ENCODE peak calls at places on chromosomes 6 and 20, in four cellular contexts. F is heart right ventricle, T is upper lobe of right lung, N is fibroblast of pulmonary artery. Y is an unnamed sample.

GRCh38 chr6:127608554-127609270 is 31.7 kb downstream of the C6orf58 start:
- DNase-seq in F (no peak), N (no peak), T (no peak), Y (no peak)

GRCh38 chr20:37564388-37565133 is 36.9 kb upstream of the BLCAP start:
- DNase-seq in T (peak; percentile 72), F (peak; percentile 16), N (peak; percentile 18), Y (peak; percentile 5)

GRCh38 chr20:6384956-6385355 is 262.1 kb upstream of the FERMT1 start:
- DNase-seq in N (no peak), T (no peak), F (no peak), Y (no peak)

GRCh38 chr20:9829835-9830234 is 9.0 kb downstream of the PAK5 start:
- DNase-seq in T (no peak), N (no peak), F (no peak), Y (no peak)

GRCh38 chr20:59141818-59142581 is 21.6 kb upstream of the ZNF831 start:
- DNase-seq in N (peak; percentile 7), F (no peak), T (no peak), Y (peak; percentile 5)

GRCh38 chr6:70901324-70901723 is 55.5 kb downstream of the B3GAT2 start:
- DNase-seq in F (no peak), N (no peak), T (no peak), Y (peak; percentile 5)

GRCh38 chr20:50211065-50211464 is 20.4 kb downstream of the CEBPB start:
- DNase-seq in N (no peak), T (no peak), F (no peak), Y (no peak)

GRCh38 chr20:46699651-46700359 is 9.6 kb upstream of the SLC2A10 start:
- DNase-seq in N (peak; percentile 65), F (no peak), T (no peak), Y (peak; percentile 58)

GRCh38 chr6:170057961-170058877 is 232.7 kb downstream of the DLL1 start:
- DNase-seq in T (peak; percentile 50), N (no peak), F (no peak), Y (no peak)

GRCh38 chr6:135505648-135506047 is 8.1 kb upstream of the AHI1 start:
- DNase-seq in N (no peak), F (no peak), T (no peak), Y (no peak)

GRCh38 chr20:1830240-1830639 is 65.0 kb upstream of the SIRPA start:
- DNase-seq in F (peak; percentile 82), N (peak; percentile 93), T (no peak), Y (peak; percentile 96)

GRCh38 chr20:49344975-49345374 is 67.1 kb upstream of the ZNFX1 start:
- DNase-seq in F (peak; percentile 53), N (peak; percentile 96), T (no peak), Y (peak; percentile 91)

GRCh38 chr6:129575378-129576118 is 134.4 kb downstream of the ARHGAP18 start:
- DNase-seq in F (peak; percentile 7), N (peak; percentile 78), T (no peak), Y (peak; percentile 74)

GRCh38 chr20:56606174-56606945 is 22.7 kb upstream of the TFAP2C start:
- DNase-seq in F (no peak), T (no peak), N (no peak), Y (no peak)

GRCh38 chr6:26538936-26539615 is 910 bp downstream of the HMGN4 start:
- DNase-seq in T (no peak), F (no peak), N (no peak), Y (no peak)

GRCh38 chr6:113102761-113103160 is 754.4 kb upstream of the MARCKS start:
- DNase-seq in N (peak; percentile 71), T (no peak), F (peak; percentile 5), Y (peak; percentile 68)

GRCh38 chr20:34970193-34971037 is 14.7 kb downstream of the MYH7B start:
- DNase-seq in T (no peak), N (no peak), F (no peak), Y (no peak)

GRCh38 chr6:43880236-43881120 is 110.5 kb downstream of the VEGFA start:
- DNase-seq in F (no peak), T (no peak), N (no peak), Y (no peak)

GRCh38 chr20:36461600-36462439 is 79.5 kb upstream of the MYL9 start:
- DNase-seq in N (peak; percentile 48), T (peak; percentile 82), F (peak; percentile 76), Y (peak; percentile 36)

GRCh38 chr6:143578054-143578453 is 66.5 kb upstream of the FUCA2 start:
- DNase-seq in N (no peak), F (no peak), T (no peak), Y (no peak)

GRCh38 chr20:53972179-53972578 is 98.2 kb downstream of the BCAS1 start:
- DNase-seq in F (no peak), N (no peak), T (no peak), Y (peak; percentile 23)

GRCh38 chr6:39077882-39078594 is 29.5 kb downstream of the GLP1R start:
- DNase-seq in T (no peak), N (no peak), F (no peak), Y (no peak)

GRCh38 chr20:53681352-53682212 is 87.9 kb upstream of the ZNF217 start:
- DNase-seq in N (no peak), F (no peak), T (no peak), Y (no peak)

GRCh38 chr6:70059047-70059719 is 192.8 kb downstream of the COL19A1 start:
- DNase-seq in F (no peak), T (no peak), N (no peak), Y (no peak)

DNA sequence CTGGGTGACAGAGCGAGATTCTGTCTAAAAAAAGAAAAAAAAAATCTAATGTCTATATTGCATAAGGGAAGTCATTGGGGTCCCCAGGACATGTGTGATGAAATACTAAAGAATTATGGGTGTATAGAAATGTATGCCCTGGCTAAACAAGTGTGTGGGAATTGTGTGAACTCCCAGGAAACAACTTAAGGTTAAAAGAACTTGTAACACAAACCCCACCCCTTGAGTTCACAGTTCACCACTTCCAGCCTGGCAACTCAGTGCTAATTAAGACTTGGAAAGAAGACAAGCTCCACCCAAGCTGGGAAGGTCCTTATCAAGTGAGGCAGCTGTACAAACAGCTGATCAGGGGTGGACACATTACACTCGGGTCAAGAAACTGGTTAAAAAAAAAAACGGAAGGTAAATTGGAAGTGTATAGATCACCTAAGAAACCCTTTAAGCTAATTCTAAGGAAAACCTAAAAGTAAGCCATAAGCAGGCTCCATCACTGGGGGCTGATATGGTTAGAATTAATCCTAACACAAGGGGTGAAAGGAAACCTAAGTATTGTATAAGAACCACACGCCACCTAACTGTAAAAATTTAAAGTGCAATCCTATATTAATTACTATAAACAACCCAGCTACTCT is 25.2 kb downstream of the HLA-A start:
- DNase-seq in N (no peak), T (no peak), F (peak; percentile 76), Y (peak; percentile 17)
- TF ChIP-seq CTCF in N (peak; percentile 21), T (peak; percentile 18), F (peak; percentile 31), Y (peak; percentile 16)

GRCh38 chr6:163260911-163261310 is 153.6 kb upstream of the QKI start:
- DNase-seq in N (no peak), F (no peak), T (no peak), Y (no peak)

GRCh38 chr6:163262080-163262479 is 152.4 kb upstream of the QKI start:
- DNase-seq in T (no peak), N (no peak), F (no peak), Y (no peak)

GRCh38 chr6:163259689-163260088 is 154.8 kb upstream of the QKI start:
- DNase-seq in F (no peak), N (no peak), T (no peak), Y (no peak)

GRCh38 chr6:163261361-163261760 is 153.2 kb upstream of the QKI start:
- DNase-seq in T (no peak), N (no peak), F (no peak), Y (no peak)

GRCh38 chr6:163260111-163260895 is 154.2 kb upstream of the QKI start:
- DNase-seq in F (no peak), T (no peak), N (peak; percentile 47), Y (peak; percentile 15)
- H3K4me3 ChIP-seq in F (peak overlapping the region; percentile 9), T (peak overlapping the region; percentile 11), N (peak overlapping the region; percentile 8), Y (no peak overlapping the region)

GRCh38 chr6:5028301-5028700 is 24.5 kb upstream of the RPP40 start:
- DNase-seq in F (no peak), T (no peak), N (no peak), Y (no peak)

GRCh38 chr6:5023923-5024322 is 20.1 kb upstream of the RPP40 start:
- DNase-seq in N (no peak), T (no peak), F (no peak), Y (no peak)

GRCh38 chr6:5028921-5029320 is 25.1 kb upstream of the RPP40 start:
- DNase-seq in N (no peak), T (no peak), F (no peak), Y (no peak)

GRCh38 chr6:5029609-5030008 is 25.8 kb upstream of the RPP40 start:
- DNase-seq in N (no peak), F (no peak), T (no peak), Y (no peak)

DNA sequence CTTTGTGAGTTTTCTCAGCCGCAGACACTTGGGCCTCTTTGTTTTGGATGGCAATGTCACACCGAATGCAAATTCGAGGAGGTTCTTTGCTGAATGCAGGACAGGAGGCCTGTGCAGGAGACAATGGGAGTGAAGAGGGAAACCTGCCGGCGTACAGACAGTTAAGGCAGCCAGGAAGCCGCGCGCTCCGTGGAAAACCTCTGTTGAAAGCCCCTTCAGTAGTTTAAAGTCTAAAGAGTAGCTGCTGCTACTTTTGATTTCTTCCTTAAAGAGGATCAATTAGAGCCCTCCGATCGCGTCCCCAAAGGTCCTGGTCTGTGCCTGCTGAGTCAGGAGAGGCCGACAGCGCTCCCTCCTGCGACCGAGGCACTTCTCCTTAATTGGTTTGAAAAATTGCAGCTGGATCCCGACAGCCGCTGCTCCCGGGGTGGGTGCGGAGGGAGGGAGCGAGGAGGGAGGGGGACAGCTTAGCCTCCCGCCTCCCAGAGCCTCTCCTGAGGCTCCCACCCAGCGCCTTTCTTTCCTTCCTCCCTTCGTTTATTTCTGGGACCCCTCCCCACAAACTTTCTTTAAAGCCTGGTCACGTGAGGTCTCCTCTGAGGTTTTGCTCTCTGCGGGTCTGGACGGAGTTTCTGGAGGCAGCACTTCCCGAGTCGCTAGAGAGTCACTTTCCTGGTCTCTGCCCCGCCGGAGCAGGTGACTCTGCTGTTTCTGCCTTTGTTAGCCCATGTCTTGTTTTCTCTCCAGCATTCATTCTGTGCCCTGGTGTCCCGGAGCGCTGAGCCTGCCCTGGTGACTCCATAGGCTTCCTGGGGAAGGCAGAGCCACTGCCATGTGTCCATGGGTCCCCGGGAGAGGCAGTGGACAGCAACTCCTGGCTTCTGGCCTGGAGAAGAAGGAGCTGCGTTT is 22.3 kb upstream of the RPP40 start:
- DNase-seq in F (peak; percentile 64), T (peak; percentile 72), N (peak; percentile 57), Y (peak; percentile 33)
- TF ChIP-seq CTCF in F (no peak), T (peak; percentile 19), N (peak; percentile 20), Y (no peak)

DNA sequence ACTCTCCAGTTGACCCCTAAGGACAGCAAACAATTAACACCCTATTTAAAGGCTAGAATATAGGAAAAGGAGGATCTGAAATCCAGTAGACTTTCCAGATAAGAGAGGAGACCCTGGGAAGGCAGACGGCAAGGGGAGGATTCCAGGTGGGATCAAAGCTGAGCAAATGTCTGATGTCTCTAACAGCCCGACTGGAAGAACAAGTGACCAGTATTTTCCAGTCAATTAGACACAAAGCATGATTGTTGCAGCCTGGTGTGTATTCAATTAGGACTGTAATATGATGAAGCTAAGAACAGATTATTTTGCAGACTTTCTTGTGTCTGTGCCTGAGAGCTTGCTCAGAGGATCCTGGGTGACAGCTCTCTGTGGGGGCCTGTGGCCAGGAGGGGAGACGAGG is 471.7 kb upstream of the AGPAT4 start:
- DNase-seq in F (no peak), T (no peak), N (no peak), Y (no peak)
- H3K4me3 ChIP-seq in F (no peak overlapping the region), T (no peak overlapping the region), N (no peak overlapping the region), Y (no peak overlapping the region)

DNA sequence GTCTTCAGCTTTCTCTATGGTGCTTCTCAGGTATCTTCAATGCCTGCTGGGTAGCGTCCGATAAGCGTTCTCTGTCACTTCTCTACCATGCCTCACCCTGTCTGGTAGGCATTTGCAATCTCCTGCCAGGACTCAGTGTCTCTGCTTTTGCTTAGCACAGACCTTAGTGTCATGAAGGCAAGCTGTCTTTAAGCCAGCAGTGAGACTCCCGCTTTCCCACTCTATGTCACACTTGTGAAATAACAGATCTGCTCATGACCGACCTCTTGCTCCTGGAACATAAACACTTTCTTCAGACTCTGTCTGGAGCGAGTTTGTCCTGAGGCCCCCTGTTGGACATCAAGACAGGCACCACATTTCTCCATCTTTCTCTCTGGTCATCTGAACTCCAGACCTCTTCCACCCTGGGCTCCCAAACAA is 17.0 kb downstream of the ADGRB3 start:
- DNase-seq in N (no peak), T (no peak), F (no peak), Y (no peak)
- TF ChIP-seq CTCF in N (no peak), T (peak; percentile 17), F (no peak), Y (no peak)